ENCODE peak calls at places on chromosome 19, in nine cellular contexts. R, Y, K, H, B, T, X, Q and D are unnamed samples.

GRCh38 chr19:48945415-48945814 is 9.3 kb upstream of the BAX start:
- DNase-seq in R (no peak), Y (no peak), K (no peak), H (no peak), B (no peak), T (no peak), X (no peak), Q (no peak), D (no peak)

GRCh38 chr19:30207357-30207756 is 164.8 kb upstream of the ZNF536 start:
- DNase-seq in R (no peak), Y (no peak), K (no peak), H (no peak), B (no peak), T (no peak), X (no peak), Q (no peak), D (no peak)

GRCh38 chr19:41265376-41266153 is 1.4 kb downstream of the HNRNPUL1 start:
- DNase-seq in R (no peak), Y (no peak), K (no peak), H (no peak), B (no peak), T (peak; percentile 2), X (no peak), Q (peak; percentile 59), D (no peak)

GRCh38 chr19:39445258-39446071 is at the start of gene SUPT5H:
- DNase-seq in R (peak; percentile 57), Y (peak; percentile 97), K (peak; percentile 98), H (peak; percentile 88), B (peak; percentile 94), T (peak; percentile 89), X (peak; percentile 96), Q (peak; percentile 96), D (peak; percentile 99)

GRCh38 chr19:19421326-19421725 is 15.9 kb downstream of the GATAD2A start:
- DNase-seq in R (no peak), Y (no peak), K (no peak), H (no peak), B (no peak), T (no peak), X (no peak), Q (no peak), D (no peak)

GRCh38 chr19:22634450-22634827 is 315 bp downstream of the ZNF492 start:
- DNase-seq in R (no peak), Y (no peak), K (no peak), H (no peak), B (no peak), T (no peak), X (no peak), Q (no peak), D (no peak)

GRCh38 chr19:56109216-56109615 is 11.9 kb downstream of the ZNF787 start:
- DNase-seq in R (no peak), Y (no peak), K (no peak), H (no peak), B (no peak), T (no peak), X (no peak), Q (no peak), D (no peak)

GRCh38 chr19:23070353-23070781 is 46.5 kb upstream of the ZNF730 start:
- DNase-seq in R (no peak), Y (no peak), K (no peak), H (no peak), B (no peak), T (no peak), X (no peak), Q (no peak), D (no peak)

GRCh38 chr19:41537789-41538188 is 38.2 kb upstream of the CEACAM21 start:
- DNase-seq in R (no peak), Y (no peak), K (no peak), H (no peak), B (no peak), T (no peak), X (no peak), Q (no peak), D (peak; percentile 22)

GRCh38 chr19:50796634-50797428 is 6.6 kb downstream of the ACP4 start:
- DNase-seq in R (no peak), Y (no peak), K (no peak), H (no peak), B (no peak), T (no peak), X (no peak), Q (peak; percentile 73), D (no peak)

GRCh38 chr19:44602071-44602470 is 11.3 kb upstream of the IGSF23 start:
- DNase-seq in R (no peak), Y (no peak), K (no peak), H (no peak), B (no peak), T (no peak), X (no peak), Q (no peak), D (no peak)